ENCODE peak calls at places on chromosomes 3 and 15, in nine cellular contexts. N is nephron progenitor cell; F is stomach; W is IMR-90; I is lung microvascular endothelial cell; K is neural progenitor cell; U is iPS-NIHi11; E is substantia nigra; O is CD8-positive, alpha-beta T cell. D is an unnamed sample.

GRCh38 chr15:73584699-73585420 is 48.3 kb downstream of the NPTN start:
- DNase-seq in N (no peak), F (no peak), W (no peak), I (no peak), K (no peak), U (no peak), E (no peak), O (no peak), D (no peak)

GRCh38 chr3:126130081-126130855 is 46.3 kb upstream of the SLC41A3 start:
- DNase-seq in N (no peak), F (peak; percentile 66), W (no peak), I (peak; percentile 16), K (no peak), U (no peak), E (no peak), O (peak; percentile 39), D (peak; percentile 22)

GRCh38 chr3:105907790-105908189 is 39.0 kb upstream of the CBLB start:
- DNase-seq in N (no peak), F (no peak), W (no peak), I (no peak), K (no peak), U (no peak), E (no peak), O (no peak), D (no peak)

GRCh38 chr3:197750863-197751737 is 1.4 kb downstream of the FYTTD1 start:
- DNase-seq in N (peak; percentile 17), F (peak; percentile 40), W (peak; percentile 43), I (peak; percentile 51), K (peak; percentile 21), U (peak; percentile 11), E (no peak), O (no peak), D (peak; percentile 41)

GRCh38 chr15:58568157-58568571 is 136.4 kb downstream of the LIPC start:
- DNase-seq in N (no peak), F (peak; percentile 51), W (no peak), I (peak; percentile 72), K (no peak), U (no peak), E (no peak), O (no peak), D (no peak)

GRCh38 chr3:170062769-170063168 is 25.0 kb downstream of the GPR160 start:
- DNase-seq in N (no peak), F (no peak), W (no peak), I (no peak), K (no peak), U (peak; percentile 53), E (no peak), O (no peak), D (no peak)

GRCh38 chr3:136713961-136714514 is 38.1 kb downstream of the STAG1 start:
- DNase-seq in N (no peak), F (no peak), W (no peak), I (no peak), K (no peak), U (no peak), E (no peak), O (no peak), D (no peak)

GRCh38 chr3:27729748-27730611 is 7.9 kb upstream of the EOMES start:
- DNase-seq in N (no peak), F (no peak), W (no peak), I (no peak), K (peak; percentile 73), U (peak; percentile 53), E (no peak), O (no peak), D (no peak)

GRCh38 chr3:120498947-120499346 is 48.2 kb upstream of the FSTL1 start:
- DNase-seq in N (peak; percentile 21), F (no peak), W (peak; percentile 99), I (peak; percentile 87), K (peak; percentile 65), U (peak; percentile 60), E (no peak), O (no peak), D (no peak)

GRCh38 chr15:99409097-99409473 is 156.7 kb upstream of the MEF2A start:
- DNase-seq in N (no peak), F (peak; percentile 65), W (peak; percentile 60), I (peak; percentile 76), K (peak; percentile 63), U (peak; percentile 69), E (no peak), O (peak; percentile 65), D (peak; percentile 64)

GRCh38 chr3:42633544-42633943 is 20.0 kb upstream of the ZBTB47 start:
- DNase-seq in N (no peak), F (no peak), W (peak; percentile 73), I (no peak), K (no peak), U (no peak), E (no peak), O (no peak), D (no peak)

GRCh38 chr15:70451861-70452653 is 311.3 kb downstream of the UACA start:
- DNase-seq in N (peak; percentile 24), F (peak; percentile 75), W (no peak), I (no peak), K (peak; percentile 56), U (peak; percentile 46), E (no peak), O (no peak), D (no peak)

GRCh38 chr3:177106184-177106583 is 91.1 kb downstream of the TBL1XR1 start:
- DNase-seq in N (no peak), F (no peak), W (no peak), I (peak; percentile 10), K (no peak), U (no peak), E (no peak), O (no peak), D (no peak)

GRCh38 chr15:78934063-78935023 is 10.5 kb downstream of the CTSH start:
- DNase-seq in N (peak; percentile 13), F (peak; percentile 57), W (no peak), I (no peak), K (no peak), U (no peak), E (no peak), O (no peak), D (no peak)

GRCh38 chr3:185585523-185585861 is 603 bp upstream of the SENP2 start:
- DNase-seq in N (no peak), F (no peak), W (no peak), I (no peak), K (no peak), U (no peak), E (no peak), O (no peak), D (no peak)

GRCh38 chr3:168933614-168934013 is 729.9 kb downstream of the MECOM start:
- DNase-seq in N (no peak), F (no peak), W (peak; percentile 28), I (no peak), K (no peak), U (no peak), E (no peak), O (no peak), D (no peak)

GRCh38 chr15:37037256-37037655 is 63.1 kb downstream of the MEIS2 start:
- DNase-seq in N (no peak), F (no peak), W (no peak), I (no peak), K (no peak), U (no peak), E (no peak), O (no peak), D (no peak)

GRCh38 chr15:72341361-72341760 is 21.4 kb upstream of the CELF6 start:
- DNase-seq in N (peak; percentile 64), F (no peak), W (no peak), I (peak; percentile 21), K (peak; percentile 75), U (peak; percentile 58), E (no peak), O (no peak), D (no peak)

GRCh38 chr3:50572158-50572557 is 2.8 kb downstream of the HEMK1 start:
- DNase-seq in N (peak; percentile 74), F (peak; percentile 80), W (peak; percentile 59), I (peak; percentile 75), K (peak; percentile 71), U (peak; percentile 79), E (peak; percentile 41), O (peak; percentile 88), D (peak; percentile 69)

GRCh38 chr15:94105760-94106159 is 125.6 kb upstream of the MCTP2 start:
- DNase-seq in N (no peak), F (no peak), W (no peak), I (no peak), K (no peak), U (no peak), E (no peak), O (no peak), D (no peak)

GRCh38 chr3:16288664-16289063 is 23.7 kb downstream of the OXNAD1 start:
- DNase-seq in N (no peak), F (no peak), W (no peak), I (no peak), K (no peak), U (no peak), E (no peak), O (no peak), D (no peak)

GRCh38 chr3:67037615-67038014 is 39.5 kb downstream of the KBTBD8 start:
- DNase-seq in N (no peak), F (no peak), W (peak; percentile 35), I (peak; percentile 23), K (no peak), U (no peak), E (no peak), O (no peak), D (no peak)

GRCh38 chr3:126930936-126931600 is 51.8 kb upstream of the PLXNA1 start:
- DNase-seq in N (no peak), F (no peak), W (no peak), I (no peak), K (no peak), U (no peak), E (no peak), O (no peak), D (no peak)

GRCh38 chr15:65055201-65055870 is 10.1 kb downstream of the SLC51B start:
- DNase-seq in N (no peak), F (peak; percentile 48), W (peak; percentile 45), I (no peak), K (no peak), U (no peak), E (no peak), O (no peak), D (no peak)

GRCh38 chr15:85785887-85786777 is 8.6 kb downstream of the KLHL25 start:
- DNase-seq in N (no peak), F (no peak), W (peak; percentile 58), I (peak; percentile 47), K (no peak), U (peak; percentile 52), E (no peak), O (no peak), D (no peak)